ENCODE peak calls at places on chromosomes 2 and 18, in six cellular contexts. C is T-helper 9 cell; B is HCT116; G is CD8-positive, alpha-beta memory T cell; H is fibroblast of villous mesenchyme; A is amniotic stem cell. Q is an unnamed sample.

GRCh38 chr2:54858021-54858681 is 134.7 kb downstream of the EML6 start:
- DNase-seq in H (peak), G (no peak), C (no peak), A (no peak), B (no peak), Q (no peak)

GRCh38 chr2:141105763-141106162 is 1025.1 kb downstream of the LRP1B start:
- DNase-seq in A (no peak), C (no peak), G (no peak), H (no peak), B (no peak), Q (no peak)

GRCh38 chr2:100018312-100018711 is 124.1 kb downstream of the AFF3 start:
- DNase-seq in B (no peak), C (no peak), H (no peak), G (no peak), A (no peak), Q (no peak)

GRCh38 chr2:128506127-128506526 is 187.5 kb upstream of the HS6ST1 start:
- DNase-seq in B (no peak), G (no peak), C (no peak), H (no peak), A (no peak), Q (no peak)

GRCh38 chr18:8424917-8425725 is 184.1 kb upstream of the RAB12 start:
- DNase-seq in G (no peak), H (peak), A (peak), B (peak), C (no peak), Q (no peak)

GRCh38 chr2:177147093-177147694 is 65.4 kb upstream of the HNRNPA3 start:
- DNase-seq in H (peak), G (no peak), C (no peak), A (no peak), B (no peak), Q (no peak)

GRCh38 chr2:133841905-133842304 is 273.6 kb upstream of the NCKAP5 start:
- DNase-seq in H (peak), A (peak), G (no peak), C (no peak), B (no peak), Q (no peak)

GRCh38 chr18:48990497-48991298 is 39.9 kb upstream of the SMAD7 start:
- DNase-seq in C (no peak), A (peak), H (peak), G (no peak), B (no peak), Q (no peak)

GRCh38 chr2:69073928-69074575 is 61.1 kb downstream of the ANTXR1 start:
- DNase-seq in H (no peak), B (no peak), C (no peak), A (no peak), G (no peak), Q (no peak)

GRCh38 chr2:32258242-32258641 is 6.4 kb downstream of the NLRC4 start:
- DNase-seq in B (no peak), H (no peak), G (no peak), A (no peak), C (no peak), Q (no peak)

GRCh38 chr2:176555781-176556180 is 286.5 kb downstream of the MTX2 start:
- DNase-seq in B (peak), C (no peak), A (no peak), H (no peak), G (no peak), Q (no peak)

GRCh38 chr2:108377815-108378630 is at the start of gene SULT1C4:
- DNase-seq in G (no peak), C (no peak), B (no peak), A (no peak), H (peak), Q (no peak)

GRCh38 chr2:100178864-100179263 is 36.5 kb upstream of the AFF3 start:
- DNase-seq in B (no peak), H (no peak), C (no peak), A (no peak), G (no peak), Q (no peak)

GRCh38 chr18:9126337-9126736 is 10.2 kb upstream of the ANKRD12 start:
- DNase-seq in C (no peak), G (no peak), H (no peak), B (no peak), A (no peak), Q (no peak)

GRCh38 chr2:102256281-102256680 is 55.1 kb upstream of the IL1RL1 start:
- DNase-seq in A (no peak), B (no peak), G (no peak), C (no peak), H (peak), Q (no peak)

GRCh38 chr2:185695711-185696110 is 42.9 kb upstream of the FSIP2 start:
- DNase-seq in B (no peak), A (no peak), C (no peak), H (no peak), G (no peak), Q (no peak)

GRCh38 chr18:74895686-74896085 is 298.0 kb downstream of the ZNF407 start:
- DNase-seq in B (peak), G (no peak), A (no peak), H (peak), C (no peak), Q (no peak)

GRCh38 chr2:64862623-64863022 is 126.6 kb upstream of the SLC1A4 start:
- DNase-seq in G (no peak), B (no peak), C (no peak), H (no peak), A (no peak), Q (no peak)